ENCODE peak calls at places on chromosomes 11 and 22, in four cellular contexts. Z, T, X and F are unnamed samples.

GRCh38 chr11:65537620-65538231 is 12.8 kb downstream of the SCYL1 start:
- DNase-seq in Z (no peak), T (no peak), X (no peak), F (no peak)

GRCh38 chr22:47558828-47559700 is 796.6 kb downstream of the TBC1D22A start:
- DNase-seq in Z (no peak), T (no peak), X (no peak), F (no peak)

GRCh38 chr11:83827940-83828554 is 541.9 kb upstream of the CCDC90B start:
- DNase-seq in Z (peak), T (peak), X (no peak), F (peak)

GRCh38 chr11:46625406-46625805 is 8.1 kb downstream of the ATG13 start:
- DNase-seq in Z (no peak), T (no peak), X (no peak), F (no peak)

GRCh38 chr11:134270250-134270714 is 5.9 kb upstream of the GLB1L3 start:
- DNase-seq in Z (peak), T (peak), X (no peak), F (peak)

GRCh38 chr11:8693010-8693551 is 10.5 kb downstream of the RPL27A start:
- DNase-seq in Z (no peak), T (no peak), X (no peak), F (no peak)

GRCh38 chr11:74330065-74330858 is 18.8 kb upstream of the P4HA3 start:
- DNase-seq in Z (no peak), T (no peak), X (no peak), F (no peak)

GRCh38 chr11:10302294-10302743 is 2.6 kb upstream of the ADM start:
- DNase-seq in Z (no peak), T (no peak), X (no peak), F (no peak)

GRCh38 chr22:24952837-24953293 is 349 bp downstream of the KIAA1671 start:
- DNase-seq in Z (peak), T (peak), X (no peak), F (no peak)

GRCh38 chr11:35676611-35676965 is 14.0 kb downstream of the TRIM44 start:
- DNase-seq in Z (no peak), T (no peak), X (no peak), F (no peak)

GRCh38 chr11:131675489-131675888 is 305.1 kb downstream of the NTM start:
- DNase-seq in Z (no peak), T (no peak), X (no peak), F (no peak)

GRCh38 chr11:24844406-24844805 is 347.6 kb downstream of the LUZP2 start:
- DNase-seq in Z (no peak), T (no peak), X (no peak), F (no peak)

GRCh38 chr11:119713361-119714040 is 15.5 kb downstream of the NECTIN1 start:
- DNase-seq in Z (peak), T (no peak), X (no peak), F (no peak)

GRCh38 chr11:131295986-131296385 is 74.4 kb upstream of the NTM start:
- DNase-seq in Z (no peak), T (no peak), X (no peak), F (no peak)

GRCh38 chr11:17772704-17773600 is 38.4 kb downstream of the KCNC1 start:
- DNase-seq in Z (no peak), T (no peak), X (no peak), F (no peak)

GRCh38 chr11:134252539-134253188 is 488 bp downstream of the THYN1 start:
- DNase-seq in Z (no peak), T (peak), X (no peak), F (no peak)

GRCh38 chr22:48943567-48944432 is 883.9 kb downstream of the BRD1 start:
- DNase-seq in Z (peak), T (peak), X (no peak), F (peak)

GRCh38 chr11:9693801-9694553 is 30.1 kb downstream of the SWAP70 start:
- DNase-seq in Z (no peak), T (no peak), X (no peak), F (no peak)

GRCh38 chr11:65448418-65449196 is 26.0 kb downstream of the NEAT1 start:
- DNase-seq in Z (no peak), T (no peak), X (no peak), F (peak)

GRCh38 chr11:112425121-112425520 is 164.5 kb upstream of the PLET1 start:
- DNase-seq in Z (no peak), T (no peak), X (no peak), F (no peak)

GRCh38 chr11:47552581-47553416 is at the start of gene CELF1:
- DNase-seq in Z (peak), T (peak), X (peak), F (peak)

GRCh38 chr11:66126808-66127555 is 56.9 kb downstream of the PACS1 start:
- DNase-seq in Z (no peak), T (no peak), X (no peak), F (no peak)

GRCh38 chr11:41250408-41250807 is 209.0 kb downstream of the LRRC4C start:
- DNase-seq in Z (no peak), T (no peak), X (no peak), F (no peak)

GRCh38 chr11:47443028-47443700 is 5.8 kb downstream of the RAPSN start:
- DNase-seq in Z (no peak), T (no peak), X (no peak), F (peak)

GRCh38 chr11:9315078-9315688 is 790 bp upstream of the TMEM41B start:
- DNase-seq in Z (no peak), T (no peak), X (no peak), F (no peak)

GRCh38 chr11:70202898-70203748 is at the start of gene FADD:
- DNase-seq in Z (peak), T (peak), X (peak), F (peak)

GRCh38 chr11:34416088-34416487 is 22.6 kb upstream of the CAT start:
- DNase-seq in Z (no peak), T (no peak), X (no peak), F (no peak)

GRCh38 chr11:121808096-121808495 is 307.9 kb downstream of the BLID start:
- DNase-seq in Z (no peak), T (no peak), X (no peak), F (no peak)

GRCh38 chr11:105937738-105938137 is 84.3 kb downstream of the MSANTD4 start:
- DNase-seq in Z (no peak), T (no peak), X (no peak), F (no peak)

GRCh38 chr11:18384157-18384641 is 10.2 kb upstream of the LDHA start:
- DNase-seq in Z (peak), T (peak), X (peak), F (peak)

GRCh38 chr22:23256986-23257888 is 76.9 kb downstream of the BCR start:
- DNase-seq in Z (no peak), T (no peak), X (no peak), F (peak)

GRCh38 chr11:38208951-38209350 is 1610.9 kb upstream of the RAG2 start:
- DNase-seq in Z (no peak), T (no peak), X (no peak), F (no peak)

GRCh38 chr11:70082829-70083228 is 4.7 kb downstream of the ANO1 start:
- DNase-seq in Z (no peak), T (no peak), X (no peak), F (peak)

GRCh38 chr11:34997872-34998548 is 81.6 kb downstream of the PDHX start:
- DNase-seq in Z (no peak), T (no peak), X (no peak), F (no peak)

GRCh38 chr22:33787645-33788456 is 132.4 kb downstream of the LARGE1 start:
- DNase-seq in Z (no peak), T (no peak), X (peak), F (no peak)

GRCh38 chr11:73313652-73314051 is 5.6 kb downstream of the ARHGEF17 start:
- DNase-seq in Z (no peak), T (no peak), X (no peak), F (no peak)

GRCh38 chr11:113234888-113235287 is 79.5 kb upstream of the TTC12 start:
- DNase-seq in Z (no peak), T (no peak), X (no peak), F (no peak)

GRCh38 chr11:113618360-113618759 is 87.7 kb downstream of the TMPRSS5 start:
- DNase-seq in Z (no peak), T (no peak), X (no peak), F (no peak)

GRCh38 chr11:32154275-32154674 is 63.4 kb downstream of the RCN1 start:
- DNase-seq in Z (no peak), T (no peak), X (peak), F (no peak)

DNA sequence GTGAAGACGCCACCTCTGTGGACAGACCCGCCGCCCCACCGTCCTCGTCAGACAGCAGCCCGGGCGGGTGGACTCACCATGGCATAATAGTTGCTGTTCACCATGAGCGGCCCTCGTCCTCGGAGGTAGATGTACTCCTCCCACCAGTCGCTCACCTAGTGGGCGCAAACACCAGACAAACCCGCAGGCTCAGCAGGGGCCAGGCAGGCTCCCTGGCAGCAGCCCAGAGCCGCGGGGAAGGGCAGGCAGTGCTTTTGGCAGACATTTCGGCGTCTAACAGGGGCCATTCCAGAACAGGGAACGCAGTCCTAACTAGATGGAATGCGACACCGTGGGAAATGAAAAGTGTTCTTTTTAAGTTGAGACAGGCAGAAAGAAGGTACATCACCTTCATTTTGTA is 44.9 kb downstream of the CPT1A start:
- DNase-seq in Z (no peak), T (no peak), X (no peak), F (no peak)
- TF ChIP-seq FOXK2 in Z (no peak), T (no peak), X (no peak), F (no peak)

GRCh38 chr11:95067042-95067827 is 516 bp downstream of the SRSF8 start:
- DNase-seq in Z (peak), T (peak), X (no peak), F (peak)
- TF ChIP-seq FOXK2 in Z (no peak), T (no peak), X (no peak), F (no peak)

GRCh38 chr11:68036717-68037239 is 2.0 kb upstream of the TCIRG1 start:
- DNase-seq in Z (no peak), T (no peak), X (no peak), F (no peak)
- TF ChIP-seq FOXK2 in Z (no peak), T (no peak), X (no peak), F (no peak)

GRCh38 chr11:117814766-117815261 is 9.7 kb downstream of the FXYD2 start:
- DNase-seq in Z (peak), T (no peak), X (peak), F (no peak)

GRCh38 chr11:117817213-117818035 is 7.1 kb downstream of the FXYD2 start:
- DNase-seq in Z (peak), T (peak), X (peak), F (peak)

GRCh38 chr11:117815262-117815803 is 9.2 kb downstream of the FXYD2 start:
- DNase-seq in Z (no peak), T (no peak), X (peak), F (no peak)

GRCh38 chr11:117816846-117817212 is 7.7 kb downstream of the FXYD2 start:
- DNase-seq in Z (no peak), T (no peak), X (no peak), F (no peak)

GRCh38 chr11:117816151-117816741 is 8.3 kb downstream of the FXYD2 start:
- DNase-seq in Z (peak), T (peak), X (no peak), F (peak)
- TF ChIP-seq FOXK2 in Z (no peak), T (no peak), X (no peak), F (no peak)

DNA sequence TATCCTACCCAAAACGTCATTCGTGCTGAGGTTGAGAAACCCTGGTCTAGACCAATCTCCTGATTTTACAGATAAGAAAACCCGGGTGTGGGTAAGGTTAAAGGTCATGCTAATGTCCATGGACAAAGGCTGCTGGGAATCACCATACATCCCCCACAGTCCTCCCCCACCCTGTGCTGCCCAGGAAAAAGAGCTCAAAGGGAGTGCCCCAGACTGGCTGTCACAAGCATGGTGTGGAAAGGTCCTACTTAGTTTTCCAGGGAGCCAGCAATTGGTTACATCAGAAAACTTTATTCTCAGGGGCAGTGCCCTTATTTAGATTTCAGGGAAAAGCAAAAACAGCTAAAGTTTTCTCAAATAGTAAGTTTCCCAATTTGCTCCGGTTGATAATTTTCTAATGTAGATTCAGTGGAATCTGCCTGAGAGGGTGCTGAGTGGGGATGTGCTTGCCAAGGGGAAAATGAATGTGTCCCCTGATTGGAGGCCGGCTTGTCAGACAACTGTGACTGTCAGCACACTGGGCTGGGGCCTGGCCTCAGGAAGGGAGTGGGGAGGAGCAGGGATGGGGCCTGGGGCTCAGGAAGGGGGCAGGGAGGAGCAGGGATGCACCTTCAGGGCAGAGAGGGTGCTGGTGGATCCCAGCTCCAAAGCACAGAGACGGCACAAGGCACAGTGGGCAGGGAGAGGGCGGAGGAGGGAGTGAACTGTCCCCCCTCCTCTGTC is 263.7 kb downstream of the KIRREL3 start:
- DNase-seq in Z (no peak), T (no peak), X (no peak), F (no peak)
- TF ChIP-seq FOXK2 in Z (no peak), T (no peak), X (no peak), F (no peak)

DNA sequence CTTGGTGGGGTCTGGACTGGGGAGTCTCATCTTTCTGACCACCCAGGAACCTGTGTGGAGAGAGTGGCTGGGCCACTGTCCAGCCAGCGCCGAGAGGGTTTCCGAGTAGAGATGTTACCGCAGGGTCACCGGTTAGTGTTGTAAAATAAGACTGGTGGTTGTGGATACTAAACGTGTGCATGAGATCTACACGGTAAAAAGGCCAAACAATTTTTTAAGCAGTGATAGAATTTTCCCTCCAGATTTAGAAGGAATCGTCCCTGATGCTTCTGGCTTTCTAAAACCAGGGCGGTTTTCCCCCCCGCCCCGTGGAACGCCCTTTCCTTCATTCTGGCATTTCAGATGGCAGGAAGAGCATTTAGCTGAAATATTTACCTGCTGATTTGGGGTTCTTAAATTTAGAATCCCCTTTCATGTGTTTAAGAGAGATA is 72.6 kb upstream of the PPARA start:
- DNase-seq in Z (no peak), T (no peak), X (no peak), F (no peak)
- TF ChIP-seq FOXK2 in Z (no peak), T (no peak), X (no peak), F (no peak)

DNA sequence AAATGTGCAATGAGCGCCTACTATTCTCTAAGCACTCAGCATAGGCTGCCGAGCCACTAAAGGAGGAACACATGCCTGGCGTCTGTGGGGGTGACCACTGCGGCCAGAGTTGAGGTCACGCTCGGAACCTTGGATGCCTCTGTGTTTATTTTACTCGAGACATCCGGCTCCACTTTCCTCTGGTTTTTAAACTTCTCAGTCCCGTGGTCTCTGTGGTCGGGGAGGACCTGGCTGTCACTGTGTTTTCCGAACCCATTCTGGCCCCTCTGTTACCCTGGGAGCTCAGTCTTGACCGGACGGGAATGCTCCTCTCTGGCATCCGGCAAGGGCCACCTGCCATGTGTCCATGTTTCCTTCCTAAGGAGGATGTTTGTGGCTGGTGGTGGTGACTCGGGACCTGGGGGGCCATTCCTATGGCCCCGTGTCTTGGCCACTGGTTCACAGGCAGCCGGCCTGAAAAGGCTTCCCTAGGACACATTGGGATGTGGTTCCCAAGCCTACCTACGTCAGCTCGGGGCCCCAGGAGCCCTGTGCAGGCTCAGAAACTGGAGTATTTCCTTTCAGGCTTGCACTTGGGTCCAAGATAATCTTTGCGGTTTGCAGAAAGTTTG is 46.7 kb upstream of the PARVG start:
- DNase-seq in Z (no peak), T (no peak), X (no peak), F (no peak)
- TF ChIP-seq FOXK2 in Z (no peak), T (no peak), X (no peak), F (no peak)

GRCh38 chr22:36554101-36554500 is 25.1 kb upstream of the EIF3D start:
- DNase-seq in Z (no peak), T (no peak), X (no peak), F (no peak)
- TF ChIP-seq FOXK2 in Z (no peak), T (no peak), X (no peak), F (no peak)

DNA sequence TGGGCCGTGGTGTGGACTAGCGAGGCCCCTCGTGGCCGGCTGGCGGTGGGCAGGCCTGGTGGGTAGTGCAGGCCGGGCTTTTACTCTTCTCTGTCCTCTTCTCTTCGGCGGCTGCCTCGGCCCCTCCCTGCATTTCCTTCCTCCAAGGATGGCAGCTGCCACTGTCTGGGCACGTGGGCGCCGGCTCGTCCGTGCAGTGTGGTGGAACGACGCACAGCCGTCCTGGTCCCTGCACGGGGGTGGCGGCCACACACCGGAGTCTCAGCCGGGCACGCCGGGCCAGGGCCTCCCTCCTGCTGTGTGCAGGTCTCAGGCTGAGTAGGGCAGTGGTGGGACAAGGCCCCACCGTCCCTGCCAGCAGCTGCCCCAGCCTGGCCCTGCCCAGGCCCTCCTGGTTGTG is 37.7 kb downstream of the MOB2 start:
- DNase-seq in Z (no peak), T (no peak), X (no peak), F (no peak)
- TF ChIP-seq FOXK2 in Z (no peak), T (no peak), X (no peak), F (no peak)